ENCODE peak calls at places on chromosome 19, in ten cellular contexts. One of them, this sample, is unnamed.
A peak's percentile ranks its signal among the peaks of the same experiment; 100 is the strongest.

GRCh38 chr19:10817291-10818038 is 18.5 kb downstream of the TMED1 start:
- DNase-seq in left ventricle myocardium inferior: no peak
- DNase-seq in gastrocnemius medialis: peak; percentile 33
- DNase-seq in PC-3: no peak
- DNase-seq in upper lobe of left lung: peak; percentile 86
- DNase-seq in GM23338: peak; percentile 24
- DNase-seq in HCT116: no peak
- DNase-seq in effector memory CD4-positive, alpha-beta T cell: no peak
- DNase-seq in left lung: peak; percentile 62
- DNase-seq in body of pancreas: peak; percentile 57
- DNase-seq in this sample: peak; percentile 61

GRCh38 chr19:46902402-46902766 is 41.6 kb downstream of the ARHGAP35 start:
- DNase-seq in left ventricle myocardium inferior: no peak
- DNase-seq in gastrocnemius medialis: no peak
- DNase-seq in PC-3: peak; percentile 86
- DNase-seq in upper lobe of left lung: no peak
- DNase-seq in GM23338: peak; percentile 40
- DNase-seq in HCT116: peak; percentile 71
- DNase-seq in effector memory CD4-positive, alpha-beta T cell: no peak
- DNase-seq in left lung: no peak
- DNase-seq in body of pancreas: peak; percentile 20
- DNase-seq in this sample: no peak

GRCh38 chr19:31258211-31259052 is 90.8 kb downstream of the TSHZ3 start:
- DNase-seq in left ventricle myocardium inferior: no peak
- DNase-seq in gastrocnemius medialis: no peak
- DNase-seq in PC-3: no peak
- DNase-seq in upper lobe of left lung: peak; percentile 39
- DNase-seq in GM23338: peak; percentile 16
- DNase-seq in HCT116: no peak
- DNase-seq in effector memory CD4-positive, alpha-beta T cell: no peak
- DNase-seq in left lung: peak; percentile 9
- DNase-seq in body of pancreas: no peak
- DNase-seq in this sample: no peak

GRCh38 chr19:55638864-55639359 is 1.9 kb upstream of the ZNF580 start:
- DNase-seq in left ventricle myocardium inferior: no peak
- DNase-seq in gastrocnemius medialis: no peak
- DNase-seq in PC-3: peak; percentile 64
- DNase-seq in upper lobe of left lung: no peak
- DNase-seq in GM23338: peak; percentile 81
- DNase-seq in HCT116: no peak
- DNase-seq in effector memory CD4-positive, alpha-beta T cell: no peak
- DNase-seq in left lung: no peak
- DNase-seq in body of pancreas: no peak
- DNase-seq in this sample: no peak

GRCh38 chr19:15280915-15281683 is 48.9 kb upstream of the EPHX3 start:
- DNase-seq in left ventricle myocardium inferior: peak; percentile 91
- DNase-seq in gastrocnemius medialis: peak; percentile 93
- DNase-seq in PC-3: peak; percentile 23
- DNase-seq in upper lobe of left lung: peak; percentile 95
- DNase-seq in GM23338: no peak
- DNase-seq in HCT116: no peak
- DNase-seq in effector memory CD4-positive, alpha-beta T cell: no peak
- DNase-seq in left lung: peak; percentile 80
- DNase-seq in body of pancreas: peak; percentile 81
- DNase-seq in this sample: peak; percentile 89

GRCh38 chr19:3655402-3656072 is 28.9 kb upstream of the CACTIN start:
- DNase-seq in left ventricle myocardium inferior: no peak
- DNase-seq in gastrocnemius medialis: no peak
- DNase-seq in PC-3: peak; percentile 76
- DNase-seq in upper lobe of left lung: peak; percentile 59
- DNase-seq in GM23338: no peak
- DNase-seq in HCT116: no peak
- DNase-seq in effector memory CD4-positive, alpha-beta T cell: no peak
- DNase-seq in left lung: no peak
- DNase-seq in body of pancreas: no peak
- DNase-seq in this sample: no peak

GRCh38 chr19:13079542-13079986 is 23.1 kb downstream of the LYL1 start:
- DNase-seq in left ventricle myocardium inferior: no peak
- DNase-seq in gastrocnemius medialis: no peak
- DNase-seq in PC-3: no peak
- DNase-seq in upper lobe of left lung: no peak
- DNase-seq in GM23338: no peak
- DNase-seq in HCT116: no peak
- DNase-seq in effector memory CD4-positive, alpha-beta T cell: no peak
- DNase-seq in left lung: no peak
- DNase-seq in body of pancreas: no peak
- DNase-seq in this sample: no peak

GRCh38 chr19:4889034-4889825 is 13.5 kb downstream of the ARRDC5 start:
- DNase-seq in left ventricle myocardium inferior: no peak
- DNase-seq in gastrocnemius medialis: no peak
- DNase-seq in PC-3: peak; percentile 99
- DNase-seq in upper lobe of left lung: no peak
- DNase-seq in GM23338: no peak
- DNase-seq in HCT116: no peak
- DNase-seq in effector memory CD4-positive, alpha-beta T cell: no peak
- DNase-seq in left lung: no peak
- DNase-seq in body of pancreas: no peak
- DNase-seq in this sample: no peak

DNA sequence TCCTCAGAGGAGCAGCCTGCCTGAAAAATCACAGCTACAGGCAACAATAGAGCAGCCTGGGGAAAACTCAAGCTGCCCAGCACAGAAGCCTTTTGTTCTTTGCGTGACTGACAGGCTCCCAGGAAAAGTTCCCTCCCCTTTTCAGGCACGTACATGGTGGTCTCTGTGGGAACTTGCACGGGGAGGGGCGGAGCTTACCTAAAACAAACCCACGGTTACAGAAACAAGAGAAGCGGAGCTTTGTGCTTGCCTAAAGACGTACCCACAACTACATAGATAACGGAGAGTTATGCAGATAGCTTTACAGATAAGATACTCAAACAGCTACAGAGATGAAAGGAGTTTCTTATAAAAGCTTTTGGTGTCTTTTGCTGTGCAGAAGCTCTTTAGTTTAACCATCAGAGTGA is 11.4 kb downstream of the ETFB start:
- DNase-seq in left ventricle myocardium inferior: no peak
- DNase-seq in gastrocnemius medialis: no peak
- DNase-seq in PC-3: no peak
- DNase-seq in upper lobe of left lung: no peak
- DNase-seq in GM23338: peak; percentile 81
- DNase-seq in HCT116: no peak
- DNase-seq in effector memory CD4-positive, alpha-beta T cell: peak; percentile 12
- DNase-seq in left lung: no peak
- DNase-seq in body of pancreas: no peak
- DNase-seq in this sample: peak; percentile 87
- H3K27ac ChIP-seq in left ventricle myocardium inferior: no peak overlapping the region
- H3K27ac ChIP-seq in gastrocnemius medialis: no peak overlapping the region
- H3K27ac ChIP-seq in PC-3: no peak overlapping the region
- H3K27ac ChIP-seq in upper lobe of left lung: no peak overlapping the region
- H3K27ac ChIP-seq in GM23338: no peak overlapping the region
- H3K27ac ChIP-seq in HCT116: no peak overlapping the region
- H3K27ac ChIP-seq in effector memory CD4-positive, alpha-beta T cell: no peak overlapping the region
- H3K27ac ChIP-seq in left lung: no peak overlapping the region
- H3K27ac ChIP-seq in body of pancreas: no peak overlapping the region
- H3K27ac ChIP-seq in this sample: peak overlapping the region; percentile 88

GRCh38 chr19:45883586-45883880 is 2.4 kb downstream of the IRF2BP1 start:
- DNase-seq in left ventricle myocardium inferior: no peak
- DNase-seq in gastrocnemius medialis: no peak
- DNase-seq in PC-3: no peak
- DNase-seq in upper lobe of left lung: no peak
- DNase-seq in GM23338: no peak
- DNase-seq in HCT116: no peak
- DNase-seq in effector memory CD4-positive, alpha-beta T cell: no peak
- DNase-seq in left lung: no peak
- DNase-seq in body of pancreas: no peak
- DNase-seq in this sample: no peak

GRCh38 chr19:45883881-45884681 is 1.9 kb downstream of the IRF2BP1 start:
- DNase-seq in left ventricle myocardium inferior: no peak
- DNase-seq in gastrocnemius medialis: no peak
- DNase-seq in PC-3: no peak
- DNase-seq in upper lobe of left lung: peak; percentile 87
- DNase-seq in GM23338: no peak
- DNase-seq in HCT116: no peak
- DNase-seq in effector memory CD4-positive, alpha-beta T cell: no peak
- DNase-seq in left lung: no peak
- DNase-seq in body of pancreas: no peak
- DNase-seq in this sample: no peak

GRCh38 chr19:45881909-45882528 is 3.9 kb downstream of the IRF2BP1 start:
- DNase-seq in left ventricle myocardium inferior: no peak
- DNase-seq in gastrocnemius medialis: no peak
- DNase-seq in PC-3: no peak
- DNase-seq in upper lobe of left lung: no peak
- DNase-seq in GM23338: peak; percentile 76
- DNase-seq in HCT116: no peak
- DNase-seq in effector memory CD4-positive, alpha-beta T cell: no peak
- DNase-seq in left lung: no peak
- DNase-seq in body of pancreas: peak; percentile 90
- DNase-seq in this sample: no peak

GRCh38 chr19:45881082-45881908 is 4.6 kb downstream of the IRF2BP1 start:
- DNase-seq in left ventricle myocardium inferior: no peak
- DNase-seq in gastrocnemius medialis: no peak
- DNase-seq in PC-3: no peak
- DNase-seq in upper lobe of left lung: no peak
- DNase-seq in GM23338: no peak
- DNase-seq in HCT116: no peak
- DNase-seq in effector memory CD4-positive, alpha-beta T cell: no peak
- DNase-seq in left lung: no peak
- DNase-seq in body of pancreas: peak; percentile 77
- DNase-seq in this sample: no peak

GRCh38 chr19:45882652-45883585 is 3.0 kb downstream of the IRF2BP1 start:
- DNase-seq in left ventricle myocardium inferior: peak; percentile 73
- DNase-seq in gastrocnemius medialis: no peak
- DNase-seq in PC-3: peak; percentile 85
- DNase-seq in upper lobe of left lung: peak; percentile 95
- DNase-seq in GM23338: peak; percentile 96
- DNase-seq in HCT116: peak; percentile 77
- DNase-seq in effector memory CD4-positive, alpha-beta T cell: peak; percentile 71
- DNase-seq in left lung: peak; percentile 82
- DNase-seq in body of pancreas: peak; percentile 99
- DNase-seq in this sample: peak; percentile 89
- H3K27ac ChIP-seq in left ventricle myocardium inferior: no peak overlapping the region
- H3K27ac ChIP-seq in gastrocnemius medialis: peak overlapping the region; percentile 47
- H3K27ac ChIP-seq in PC-3: no peak overlapping the region
- H3K27ac ChIP-seq in upper lobe of left lung: peak overlapping the region; percentile 54
- H3K27ac ChIP-seq in GM23338: peak overlapping the region; percentile 98
- H3K27ac ChIP-seq in HCT116: peak overlapping the region; percentile 68
- H3K27ac ChIP-seq in effector memory CD4-positive, alpha-beta T cell: no peak overlapping the region
- H3K27ac ChIP-seq in left lung: peak overlapping the region; percentile 48
- H3K27ac ChIP-seq in body of pancreas: peak overlapping the region; percentile 94
- H3K27ac ChIP-seq in this sample: no peak overlapping the region

GRCh38 chr19:39335168-39335567 is 675 bp downstream of the GMFG start:
- DNase-seq in left ventricle myocardium inferior: no peak
- DNase-seq in gastrocnemius medialis: no peak
- DNase-seq in PC-3: no peak
- DNase-seq in upper lobe of left lung: no peak
- DNase-seq in GM23338: no peak
- DNase-seq in HCT116: no peak
- DNase-seq in effector memory CD4-positive, alpha-beta T cell: no peak
- DNase-seq in left lung: no peak
- DNase-seq in body of pancreas: no peak
- DNase-seq in this sample: no peak

GRCh38 chr19:39339636-39340035 is 2.6 kb upstream of the SAMD4B start:
- DNase-seq in left ventricle myocardium inferior: no peak
- DNase-seq in gastrocnemius medialis: no peak
- DNase-seq in PC-3: no peak
- DNase-seq in upper lobe of left lung: no peak
- DNase-seq in GM23338: no peak
- DNase-seq in HCT116: no peak
- DNase-seq in effector memory CD4-positive, alpha-beta T cell: no peak
- DNase-seq in left lung: no peak
- DNase-seq in body of pancreas: no peak
- DNase-seq in this sample: no peak

GRCh38 chr19:39334444-39334976 is 1.3 kb downstream of the GMFG start:
- DNase-seq in left ventricle myocardium inferior: no peak
- DNase-seq in gastrocnemius medialis: no peak
- DNase-seq in PC-3: no peak
- DNase-seq in upper lobe of left lung: no peak
- DNase-seq in GM23338: no peak
- DNase-seq in HCT116: no peak
- DNase-seq in effector memory CD4-positive, alpha-beta T cell: no peak
- DNase-seq in left lung: no peak
- DNase-seq in body of pancreas: no peak
- DNase-seq in this sample: no peak

GRCh38 chr19:39333507-39333906 is 2.3 kb downstream of the GMFG start:
- DNase-seq in left ventricle myocardium inferior: no peak
- DNase-seq in gastrocnemius medialis: no peak
- DNase-seq in PC-3: no peak
- DNase-seq in upper lobe of left lung: no peak
- DNase-seq in GM23338: no peak
- DNase-seq in HCT116: no peak
- DNase-seq in effector memory CD4-positive, alpha-beta T cell: no peak
- DNase-seq in left lung: no peak
- DNase-seq in body of pancreas: no peak
- DNase-seq in this sample: no peak

DNA sequence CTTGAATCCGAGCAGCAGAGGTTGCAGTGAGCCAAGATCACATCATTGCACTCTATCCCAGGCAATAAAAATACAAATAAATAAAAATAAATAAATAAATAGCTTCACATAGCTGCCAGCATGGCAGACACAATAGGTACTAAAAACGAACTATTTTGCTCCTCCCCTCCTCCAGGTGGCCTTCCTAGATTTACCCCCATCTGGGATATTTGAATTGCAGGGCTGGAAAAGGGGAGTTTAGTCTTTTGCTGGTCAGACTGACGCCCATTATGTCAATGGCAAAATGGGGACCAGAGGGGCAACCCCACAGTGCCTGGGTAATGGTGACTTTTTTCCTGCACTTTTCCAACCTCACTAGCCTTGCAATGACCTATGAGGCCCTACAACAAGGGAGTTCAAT is 640 bp upstream of the GMFG start:
- DNase-seq in left ventricle myocardium inferior: no peak
- DNase-seq in gastrocnemius medialis: no peak
- DNase-seq in PC-3: no peak
- DNase-seq in upper lobe of left lung: no peak
- DNase-seq in GM23338: no peak
- DNase-seq in HCT116: no peak
- DNase-seq in effector memory CD4-positive, alpha-beta T cell: no peak
- DNase-seq in left lung: no peak
- DNase-seq in body of pancreas: no peak
- DNase-seq in this sample: no peak
- H3K27ac ChIP-seq in left ventricle myocardium inferior: peak overlapping the region; percentile 77
- H3K27ac ChIP-seq in gastrocnemius medialis: peak overlapping the region; percentile 22
- H3K27ac ChIP-seq in PC-3: no peak overlapping the region
- H3K27ac ChIP-seq in upper lobe of left lung: peak overlapping the region; percentile 94
- H3K27ac ChIP-seq in GM23338: no peak overlapping the region
- H3K27ac ChIP-seq in HCT116: no peak overlapping the region
- H3K27ac ChIP-seq in effector memory CD4-positive, alpha-beta T cell: peak overlapping the region; percentile 92
- H3K27ac ChIP-seq in left lung: peak overlapping the region; percentile 83
- H3K27ac ChIP-seq in body of pancreas: no peak overlapping the region
- H3K27ac ChIP-seq in this sample: no peak overlapping the region

GRCh38 chr19:28522545-28522922 is 690.4 kb downstream of the UQCRFS1 start:
- DNase-seq in left ventricle myocardium inferior: no peak
- DNase-seq in gastrocnemius medialis: no peak
- DNase-seq in PC-3: no peak
- DNase-seq in upper lobe of left lung: no peak
- DNase-seq in GM23338: no peak
- DNase-seq in HCT116: no peak
- DNase-seq in effector memory CD4-positive, alpha-beta T cell: no peak
- DNase-seq in left lung: no peak
- DNase-seq in body of pancreas: no peak
- DNase-seq in this sample: no peak

GRCh38 chr19:28521614-28522544 is 691.1 kb downstream of the UQCRFS1 start:
- DNase-seq in left ventricle myocardium inferior: no peak
- DNase-seq in gastrocnemius medialis: no peak
- DNase-seq in PC-3: no peak
- DNase-seq in upper lobe of left lung: no peak
- DNase-seq in GM23338: no peak
- DNase-seq in HCT116: no peak
- DNase-seq in effector memory CD4-positive, alpha-beta T cell: no peak
- DNase-seq in left lung: no peak
- DNase-seq in body of pancreas: no peak
- DNase-seq in this sample: no peak

GRCh38 chr19:28521169-28521568 is 691.8 kb downstream of the UQCRFS1 start:
- DNase-seq in left ventricle myocardium inferior: no peak
- DNase-seq in gastrocnemius medialis: no peak
- DNase-seq in PC-3: no peak
- DNase-seq in upper lobe of left lung: no peak
- DNase-seq in GM23338: no peak
- DNase-seq in HCT116: no peak
- DNase-seq in effector memory CD4-positive, alpha-beta T cell: no peak
- DNase-seq in left lung: no peak
- DNase-seq in body of pancreas: no peak
- DNase-seq in this sample: no peak

GRCh38 chr19:28526042-28526441 is 686.9 kb downstream of the UQCRFS1 start:
- DNase-seq in left ventricle myocardium inferior: no peak
- DNase-seq in gastrocnemius medialis: no peak
- DNase-seq in PC-3: no peak
- DNase-seq in upper lobe of left lung: no peak
- DNase-seq in GM23338: no peak
- DNase-seq in HCT116: no peak
- DNase-seq in effector memory CD4-positive, alpha-beta T cell: no peak
- DNase-seq in left lung: no peak
- DNase-seq in body of pancreas: no peak
- DNase-seq in this sample: no peak

GRCh38 chr19:28523619-28524018 is 689.3 kb downstream of the UQCRFS1 start:
- DNase-seq in left ventricle myocardium inferior: no peak
- DNase-seq in gastrocnemius medialis: no peak
- DNase-seq in PC-3: no peak
- DNase-seq in upper lobe of left lung: no peak
- DNase-seq in GM23338: no peak
- DNase-seq in HCT116: no peak
- DNase-seq in effector memory CD4-positive, alpha-beta T cell: no peak
- DNase-seq in left lung: no peak
- DNase-seq in body of pancreas: no peak
- DNase-seq in this sample: no peak
- H3K27ac ChIP-seq in left ventricle myocardium inferior: no peak overlapping the region
- H3K27ac ChIP-seq in gastrocnemius medialis: peak overlapping the region; percentile 37
- H3K27ac ChIP-seq in PC-3: no peak overlapping the region
- H3K27ac ChIP-seq in upper lobe of left lung: no peak overlapping the region
- H3K27ac ChIP-seq in GM23338: no peak overlapping the region
- H3K27ac ChIP-seq in HCT116: no peak overlapping the region
- H3K27ac ChIP-seq in effector memory CD4-positive, alpha-beta T cell: no peak overlapping the region
- H3K27ac ChIP-seq in left lung: no peak overlapping the region
- H3K27ac ChIP-seq in body of pancreas: no peak overlapping the region
- H3K27ac ChIP-seq in this sample: no peak overlapping the region